ENCODE peak calls at places on chromosomes 1 and 21, in four cellular contexts. F is K562, N is Panc1, W is HCT116. C is an unnamed sample.

GRCh38 chr1:228849011-228849541 is 113.8 kb downstream of the RHOU start:
- ATAC-seq in F (no peak), N (no peak), W (no peak), C (no peak)

GRCh38 chr1:214573386-214574358 is 22.3 kb upstream of the PTPN14 start:
- ATAC-seq in F (no peak), N (no peak), W (no peak), C (no peak)

GRCh38 chr1:227771326-227771725 is 36.1 kb downstream of the SNAP47 start:
- ATAC-seq in F (no peak), N (no peak), W (no peak), C (no peak)

GRCh38 chr1:229480500-229480899 is 27.6 kb downstream of the NUP133 start:
- ATAC-seq in F (no peak), N (no peak), W (no peak), C (no peak)

GRCh38 chr1:91584866-91585265 is 84.2 kb downstream of the CDC7 start:
- ATAC-seq in F (no peak), N (no peak), W (no peak), C (peak)

GRCh38 chr1:164783778-164784555 is 225.0 kb downstream of the PBX1 start:
- ATAC-seq in F (no peak), N (no peak), W (no peak), C (no peak)

GRCh38 chr1:45867697-45868346 is 64.4 kb downstream of the MAST2 start:
- ATAC-seq in F (no peak), N (no peak), W (no peak), C (no peak)

GRCh38 chr1:119467219-119467618 is 39.8 kb upstream of the HSD3B1 start:
- ATAC-seq in F (no peak), N (no peak), W (no peak), C (no peak)

GRCh38 chr1:74505133-74505532 is 7.3 kb downstream of the LRRC53 start:
- ATAC-seq in F (no peak), N (no peak), W (no peak), C (no peak)

GRCh38 chr1:116325922-116326321 is 47.1 kb upstream of the ATP1A1 start:
- ATAC-seq in F (no peak), N (no peak), W (no peak), C (no peak)

GRCh38 chr1:37474697-37475379 is 458 bp downstream of the ZC3H12A start:
- ATAC-seq in F (peak), N (no peak), W (peak), C (peak)

GRCh38 chr21:42863504-42863870 is 15.9 kb downstream of the WDR4 start:
- ATAC-seq in F (no peak), N (no peak), W (no peak), C (no peak)

GRCh38 chr21:37159053-37159776 is 86.2 kb downstream of the TTC3 start:
- ATAC-seq in F (peak), N (no peak), W (no peak), C (no peak)

GRCh38 chr1:30747028-30748008 is 10.3 kb downstream of the LAPTM5 start:
- ATAC-seq in F (no peak), N (no peak), W (no peak), C (no peak)

GRCh38 chr1:227937531-227938145 is 10.1 kb downstream of the WNT9A start:
- ATAC-seq in F (no peak), N (no peak), W (no peak), C (no peak)

GRCh38 chr1:52102336-52103013 is 39.4 kb upstream of the ZFYVE9 start:
- ATAC-seq in F (no peak), N (no peak), W (no peak), C (no peak)

GRCh38 chr1:108600504-108600903 is 40.6 kb downstream of the EEIG2 start:
- ATAC-seq in F (no peak), N (no peak), W (no peak), C (no peak)

GRCh38 chr1:150109567-150109966 is 40.1 kb upstream of the PLEKHO1 start:
- ATAC-seq in F (no peak), N (no peak), W (no peak), C (no peak)

GRCh38 chr1:102891868-102892625 is 216.3 kb downstream of the COL11A1 start:
- ATAC-seq in F (no peak), N (no peak), W (no peak), C (no peak)

GRCh38 chr1:228340686-228341449 is 65.8 kb downstream of the TRIM11 start:
- ATAC-seq in F (peak), N (peak), W (peak), C (no peak)

GRCh38 chr1:104794035-104794434 is 1044.3 kb downstream of the AMY1C start:
- ATAC-seq in F (no peak), N (no peak), W (no peak), C (no peak)

GRCh38 chr1:8384577-8384976 is 66.7 kb downstream of the SLC45A1 start:
- ATAC-seq in F (no peak), N (no peak), W (no peak), C (no peak)

GRCh38 chr1:200279810-200280411 is 129.9 kb downstream of the ZNF281 start:
- ATAC-seq in F (peak), N (peak), W (peak), C (no peak)

GRCh38 chr1:188295157-188295556 is 1466.4 kb downstream of the PLA2G4A start:
- ATAC-seq in F (no peak), N (no peak), W (no peak), C (no peak)

GRCh38 chr1:56583957-56584468 is 4.7 kb upstream of the PLPP3 start:
- ATAC-seq in F (no peak), N (no peak), W (no peak), C (no peak)

GRCh38 chr1:99963041-99963795 is 6.6 kb upstream of the SLC35A3 start:
- ATAC-seq in F (no peak), N (no peak), W (peak), C (no peak)

GRCh38 chr1:92118826-92119225 is 38.7 kb downstream of the BTBD8 start:
- ATAC-seq in F (no peak), N (no peak), W (no peak), C (no peak)

DNA sequence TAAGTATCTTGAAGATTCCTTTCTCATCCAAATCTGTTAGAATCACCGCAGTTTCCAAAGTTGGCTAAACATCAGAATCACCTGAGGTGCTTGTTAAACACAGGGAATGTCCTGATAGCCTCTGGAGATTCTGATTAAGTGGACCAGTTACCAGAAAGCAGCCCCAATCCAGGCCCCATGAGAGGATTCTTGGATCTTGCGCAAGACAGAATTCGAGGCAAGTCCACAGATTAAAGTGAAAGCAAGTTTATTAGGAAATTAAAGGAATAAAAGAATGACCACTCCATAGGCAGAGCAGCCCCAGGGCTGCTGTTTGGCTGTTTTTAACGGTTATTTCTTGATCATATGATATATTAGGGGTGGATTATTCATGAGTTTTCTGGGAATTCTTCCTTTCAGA is 176.1 kb downstream of the ROR1 start:
- ATAC-seq in F (no peak), N (no peak), W (no peak), C (peak)
- H3K4me3 ChIP-seq in F (no peak), N (no peak), W (no peak), C (no peak)

DNA sequence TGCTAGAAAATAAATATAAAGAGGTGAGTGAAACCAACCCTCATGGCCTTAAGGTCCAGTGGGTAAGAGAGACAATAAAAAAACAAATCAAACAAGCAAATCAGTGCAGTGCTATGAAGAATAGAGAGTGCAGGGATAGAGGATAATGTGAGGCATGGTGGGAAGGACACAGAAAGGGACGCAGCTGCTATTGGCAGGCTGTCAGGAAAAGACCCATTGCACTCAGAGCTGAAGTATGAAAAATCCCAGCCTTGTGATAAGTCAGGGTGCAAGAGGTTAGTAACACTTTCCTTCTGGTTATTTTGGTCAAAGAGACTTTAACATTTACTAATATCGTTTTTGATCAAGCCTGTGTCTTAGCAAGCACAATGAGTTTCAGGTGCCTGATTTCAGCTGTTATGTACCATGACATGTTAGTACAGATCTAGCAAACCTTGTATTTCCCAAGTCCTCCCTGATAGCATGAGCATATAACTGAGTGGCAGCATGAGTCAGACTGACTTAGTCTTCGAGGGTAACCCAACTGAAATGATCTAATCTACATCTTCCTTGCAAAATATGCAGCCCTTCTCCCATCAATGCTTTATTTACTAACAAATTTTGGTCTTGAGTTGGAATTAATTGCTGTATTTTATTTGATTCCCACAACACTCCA is 31.7 kb downstream of the CHML start:
- ATAC-seq in F (no peak), N (peak), W (no peak), C (no peak)
- TF ChIP-seq POLR2AphosphoS5 in F (no peak), N (no peak), W (no peak), C (no peak)

GRCh38 chr1:163202833-163203451 is at the start of gene RGS5:
- ATAC-seq in F (no peak), N (no peak), W (no peak), C (peak)
- H3K4me3 ChIP-seq in F (no peak), N (no peak), W (no peak), C (peak)

GRCh38 chr1:156801409-156802121 is 15.1 kb downstream of the SH2D2A start:
- ATAC-seq in F (peak), N (no peak), W (no peak), C (peak)
- TF ChIP-seq POLR2AphosphoS5 in F (peak), N (no peak), W (no peak), C (no peak)

DNA sequence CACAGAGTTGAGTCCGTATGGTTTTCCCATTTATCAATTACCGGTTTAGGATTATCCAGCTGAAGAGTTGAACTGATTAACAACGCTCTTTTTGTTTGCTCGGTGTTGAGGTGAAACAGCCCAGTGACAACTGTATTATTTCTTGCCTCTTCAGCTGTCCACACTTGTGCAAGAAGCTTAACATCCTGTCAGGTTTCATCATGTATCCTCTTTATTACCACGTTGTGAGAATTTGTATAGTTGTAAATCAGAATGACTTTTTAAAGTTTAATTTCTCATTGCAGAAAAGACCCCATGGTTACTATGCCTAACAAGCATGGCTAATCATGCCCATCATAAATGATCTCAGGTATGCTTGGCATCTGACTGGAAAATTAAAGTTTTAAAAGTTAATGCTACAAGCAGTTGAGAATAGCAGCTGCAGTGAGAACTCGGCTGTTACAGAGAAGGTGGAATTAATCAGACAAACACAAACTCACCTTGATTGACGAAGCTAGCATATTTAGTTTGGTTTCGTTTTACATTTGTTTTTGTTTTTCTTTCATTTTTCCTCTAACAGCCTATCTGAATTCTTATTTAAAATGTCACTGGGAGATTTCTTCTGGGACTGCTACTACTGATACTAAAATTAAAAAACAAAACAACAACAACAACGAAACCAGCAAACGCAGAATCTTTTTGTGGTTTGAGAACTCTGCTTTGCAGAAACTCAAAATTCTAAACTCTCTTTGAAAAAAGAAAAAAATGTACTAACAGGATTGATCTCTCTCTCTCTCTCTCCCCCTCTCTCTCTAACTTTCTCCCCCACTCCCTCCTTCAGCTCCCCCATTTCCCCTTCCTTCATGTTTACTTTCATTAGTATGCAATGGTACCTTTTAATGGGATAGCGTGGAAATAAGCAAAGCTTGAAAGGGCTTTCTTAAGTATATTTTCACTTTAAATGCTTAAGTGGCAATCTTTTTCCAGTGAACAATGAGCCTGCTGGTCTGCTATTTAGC is 562.9 kb upstream of the ADGRL2 start:
- ATAC-seq in F (no peak), N (no peak), W (no peak), C (no peak)
- H3K4me3 ChIP-seq in F (no peak), N (peak), W (no peak), C (no peak)

GRCh38 chr1:151403612-151404011 is 4.2 kb downstream of the PSMB4 start:
- ATAC-seq in F (no peak), N (no peak), W (no peak), C (no peak)

GRCh38 chr1:151399890-151400235 is 490 bp downstream of the PSMB4 start:
- ATAC-seq in F (peak), N (peak), W (peak), C (peak)

GRCh38 chr1:151402764-151403163 is 3.4 kb downstream of the PSMB4 start:
- ATAC-seq in F (no peak), N (no peak), W (no peak), C (no peak)

GRCh38 chr1:151401860-151402259 is 2.5 kb downstream of the PSMB4 start:
- ATAC-seq in F (no peak), N (no peak), W (no peak), C (no peak)

DNA sequence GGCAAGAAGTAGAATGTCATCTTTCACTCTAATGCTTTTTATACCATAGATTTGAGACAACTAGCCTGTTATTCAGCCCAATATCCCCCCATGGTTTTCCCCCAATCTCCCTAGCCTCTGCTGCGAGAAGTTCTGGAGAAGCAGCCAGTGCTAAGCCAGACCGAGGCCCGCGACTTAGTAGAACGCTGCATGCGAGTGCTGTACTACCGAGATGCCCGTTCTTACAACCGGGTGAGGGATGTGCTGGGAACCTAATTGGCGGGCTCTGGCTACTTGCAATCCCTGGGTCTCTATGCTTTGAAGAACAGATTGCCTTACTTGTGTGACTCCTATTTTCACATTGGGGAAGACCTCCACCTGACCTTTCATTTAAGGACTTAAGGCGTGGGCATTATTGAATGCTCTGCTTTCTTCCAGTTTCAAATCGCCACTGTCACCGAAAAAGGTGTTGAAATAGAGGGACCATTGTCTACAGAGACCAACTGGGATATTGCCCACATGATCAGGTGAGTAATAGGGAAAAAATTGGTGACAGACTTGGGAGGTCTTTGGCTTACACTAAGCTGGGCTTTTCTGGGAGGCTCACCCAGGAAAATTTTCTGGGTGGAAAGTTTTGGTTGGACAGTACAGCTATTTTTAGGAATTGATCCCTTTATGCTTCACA is 1.9 kb downstream of the PSMB4 start:
- ATAC-seq in F (no peak), N (no peak), W (no peak), C (no peak)
- TF ChIP-seq POLR2AphosphoS5 in F (no peak), N (peak), W (peak), C (no peak)

GRCh38 chr1:241424480-241424971 is 67.5 kb upstream of the RGS7 start:
- ATAC-seq in F (peak), N (peak), W (no peak), C (no peak)
- H3K4me3 ChIP-seq in F (no peak), N (peak), W (no peak), C (no peak)